ENCODE peak calls at places on chromosome 2, in five cellular contexts. G, P, B, E and S are unnamed samples.

GRCh38 chr2:10382313-10383061 is 65.6 kb downstream of the ODC1 start:
- DNase-seq in G (no peak), P (no peak), B (no peak), E (no peak), S (no peak)

GRCh38 chr2:197215988-197216979 is 94.3 kb downstream of the ANKRD44 start:
- DNase-seq in G (no peak), P (no peak), B (peak; percentile 45), E (peak; percentile 28), S (no peak)

GRCh38 chr2:146734042-146734715 is 1110.7 kb upstream of the ACVR2A start:
- DNase-seq in G (peak; percentile 35), P (no peak), B (peak; percentile 84), E (peak; percentile 87), S (no peak)

GRCh38 chr2:217105733-217106649 is 246.1 kb upstream of the TNP1 start:
- DNase-seq in G (no peak), P (no peak), B (peak; percentile 95), E (peak; percentile 86), S (no peak)

GRCh38 chr2:134078349-134078748 is 175.5 kb upstream of the MGAT5 start:
- DNase-seq in G (peak; percentile 61), P (no peak), B (no peak), E (no peak), S (no peak)

GRCh38 chr2:108240966-108241365 is 1.2 kb downstream of the SULT1C3 start:
- DNase-seq in G (no peak), P (no peak), B (peak; percentile 35), E (no peak), S (no peak)

GRCh38 chr2:71716697-71717624 is 263.6 kb downstream of the DYSF start:
- DNase-seq in G (no peak), P (peak; percentile 93), B (peak; percentile 93), E (peak; percentile 82), S (peak; percentile 6)

GRCh38 chr2:2464095-2464494 is 133.0 kb upstream of the MYT1L start:
- DNase-seq in G (peak; percentile 67), P (no peak), B (no peak), E (no peak), S (peak; percentile 28)

GRCh38 chr2:15170068-15170775 is 390.9 kb downstream of the NBAS start:
- DNase-seq in G (peak; percentile 31), P (no peak), B (no peak), E (peak; percentile 65), S (no peak)

GRCh38 chr2:99600929-99601680 is 111.3 kb upstream of the REV1 start:
- DNase-seq in G (peak; percentile 79), P (no peak), B (no peak), E (no peak), S (no peak)

GRCh38 chr2:42935692-42936631 is 143.6 kb upstream of the HAAO start:
- DNase-seq in G (no peak), P (no peak), B (no peak), E (no peak), S (no peak)

GRCh38 chr2:231411871-231412615 is 16.5 kb downstream of the B3GNT7 start:
- DNase-seq in G (peak; percentile 97), P (peak; percentile 76), B (peak; percentile 91), E (peak; percentile 89), S (peak; percentile 92)

GRCh38 chr2:157194097-157194688 is 63.3 kb upstream of the GALNT5 start:
- DNase-seq in G (peak; percentile 12), P (no peak), B (peak; percentile 79), E (peak; percentile 79), S (no peak)

GRCh38 chr2:38097611-38098350 is 21.8 kb upstream of the CYP1B1 start:
- DNase-seq in G (no peak), P (no peak), B (no peak), E (peak; percentile 66), S (no peak)

GRCh38 chr2:149595069-149595963 is 7.7 kb upstream of the MMADHC start:
- DNase-seq in G (no peak), P (no peak), B (peak; percentile 87), E (no peak), S (no peak)

GRCh38 chr2:64640153-64641044 is 13.3 kb downstream of the SERTAD2 start:
- DNase-seq in G (no peak), P (no peak), B (peak; percentile 17), E (peak; percentile 27), S (no peak)

GRCh38 chr2:74975016-74975415 is 16.6 kb downstream of the POLE4 start:
- DNase-seq in G (no peak), P (no peak), B (no peak), E (peak; percentile 51), S (peak; percentile 90)

GRCh38 chr2:233563663-233564430 is 2.7 kb downstream of the USP40 start:
- DNase-seq in G (no peak), P (no peak), B (no peak), E (no peak), S (no peak)

GRCh38 chr2:222561817-222562424 is 94.0 kb downstream of the FARSB start:
- DNase-seq in G (peak; percentile 63), P (no peak), B (peak; percentile 59), E (peak; percentile 82), S (peak; percentile 60)

GRCh38 chr2:109402980-109403840 is 210.6 kb downstream of the SEPTIN10 start:
- DNase-seq in G (no peak), P (no peak), B (no peak), E (no peak), S (no peak)

GRCh38 chr2:231104115-231104713 is 20.6 kb downstream of the HTR2B start:
- DNase-seq in G (peak; percentile 42), P (peak; percentile 41), B (peak; percentile 77), E (peak; percentile 80), S (peak; percentile 53)

GRCh38 chr2:174729797-174730529 is 34.3 kb downstream of the CHRNA1 start:
- DNase-seq in G (peak; percentile 77), P (no peak), B (no peak), E (peak; percentile 26), S (no peak)

GRCh38 chr2:130878933-130879332 is 42.2 kb downstream of the ARHGEF4 start:
- DNase-seq in G (no peak), P (no peak), B (no peak), E (no peak), S (no peak)

GRCh38 chr2:21006423-21007128 is 37.3 kb downstream of the APOB start:
- DNase-seq in G (no peak), P (no peak), B (no peak), E (no peak), S (no peak)
- TF ChIP-seq CTCF in G (no peak), P (no peak), B (no peak), E (no peak), S (no peak)

GRCh38 chr2:96912356-96913116 is 42.7 kb upstream of the SEMA4C start:
- DNase-seq in G (no peak), P (no peak), B (no peak), E (no peak), S (no peak)

GRCh38 chr2:96914332-96914731 is 44.5 kb upstream of the SEMA4C start:
- DNase-seq in G (no peak), P (no peak), B (peak; percentile 45), E (peak; percentile 56), S (no peak)

GRCh38 chr2:96913398-96914202 is 43.7 kb upstream of the SEMA4C start:
- DNase-seq in G (no peak), P (no peak), B (no peak), E (no peak), S (no peak)

GRCh38 chr2:96916156-96917007 is 46.5 kb upstream of the SEMA4C start:
- DNase-seq in G (no peak), P (peak; percentile 40), B (no peak), E (no peak), S (no peak)

GRCh38 chr2:96913117-96913397 is 43.2 kb upstream of the SEMA4C start:
- DNase-seq in G (no peak), P (no peak), B (no peak), E (no peak), S (no peak)
- H3K27ac ChIP-seq in G (no peak overlapping the region), P (no peak overlapping the region), B (no peak overlapping the region), E (no peak overlapping the region), S (no peak overlapping the region)

GRCh38 chr2:453132-453531 is 165.2 kb upstream of the ALKAL2 start:
- DNase-seq in G (no peak), P (no peak), B (no peak), E (no peak), S (no peak)
- H3K9me3 ChIP-seq in G (no peaks in the 10 kb centered on the region), P (no peaks in the 10 kb centered on the region), B (no peaks in the 10 kb centered on the region), E (no peaks in the 10 kb centered on the region), S (no peaks in the 10 kb centered on the region)

GRCh38 chr2:169546756-169547155 is 26.9 kb downstream of the FASTKD1 start:
- DNase-seq in G (no peak), P (no peak), B (no peak), E (no peak), S (no peak)

GRCh38 chr2:169542433-169542832 is 31.2 kb downstream of the FASTKD1 start:
- DNase-seq in G (no peak), P (no peak), B (no peak), E (no peak), S (no peak)
- TF ChIP-seq CTCF in G (no peak), P (no peak), B (no peak), E (no peak), S (no peak)

DNA sequence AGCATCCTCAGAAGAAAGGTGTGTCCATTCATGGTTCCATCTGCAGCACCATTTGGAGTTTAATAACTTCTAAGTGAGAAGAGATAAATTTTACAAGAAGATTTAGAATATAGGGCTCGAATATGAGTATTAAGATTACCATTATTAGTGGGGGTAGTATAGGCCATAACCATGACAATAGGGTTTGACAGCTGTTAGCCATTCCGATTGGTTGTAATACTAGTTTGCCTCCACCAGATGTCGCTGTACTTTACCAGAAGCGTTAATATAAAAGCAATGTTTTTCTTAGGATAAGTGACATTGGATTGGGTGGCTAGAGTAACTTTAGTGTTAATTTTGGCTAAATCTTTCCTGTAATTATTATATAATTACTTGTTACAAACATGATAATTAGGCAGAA is 107.5 kb upstream of the SRD5A2 start:
- DNase-seq in G (no peak), P (no peak), B (peak; percentile 30), E (peak; percentile 15), S (no peak)
- H3K27ac ChIP-seq in G (no peak overlapping the region), P (no peak overlapping the region), B (no peak overlapping the region), E (no peak overlapping the region), S (no peak overlapping the region)